ENCODE peak calls at places on chromosomes 4 and X, in eight cellular contexts. One of them, this sample, is unnamed.

GRCh38 chr4:10893417-10893816 is 208.8 kb upstream of the CLNK start:
- DNase-seq in testis: peak; percentile 17
- DNase-seq in tibial artery: no peak
- DNase-seq in PC-3: peak; percentile 7
- DNase-seq in OCI-LY7: peak; percentile 5
- DNase-seq in left ventricle myocardium inferior: no peak
- DNase-seq in mammary epithelial cell: peak; percentile 1
- DNase-seq in body of pancreas: no peak
- DNase-seq in this sample: no peak

GRCh38 chrX:45508459-45508858 is 307.8 kb upstream of the DIPK2B start:
- DNase-seq in testis: no peak
- DNase-seq in tibial artery: no peak
- DNase-seq in PC-3: peak; percentile 72
- DNase-seq in OCI-LY7: no peak
- DNase-seq in left ventricle myocardium inferior: no peak
- DNase-seq in mammary epithelial cell: no peak
- DNase-seq in body of pancreas: no peak
- DNase-seq in this sample: no peak

GRCh38 chr4:163395758-163396157 is 52.1 kb downstream of the NPY5R start:
- DNase-seq in testis: no peak
- DNase-seq in tibial artery: no peak
- DNase-seq in PC-3: no peak
- DNase-seq in OCI-LY7: no peak
- DNase-seq in left ventricle myocardium inferior: no peak
- DNase-seq in mammary epithelial cell: peak; percentile 5
- DNase-seq in body of pancreas: no peak
- DNase-seq in this sample: no peak

GRCh38 chr4:117085185-117085701 is at the start of gene TRAM1L1:
- DNase-seq in testis: peak; percentile 81
- DNase-seq in tibial artery: peak; percentile 18
- DNase-seq in PC-3: peak; percentile 55
- DNase-seq in OCI-LY7: no peak
- DNase-seq in left ventricle myocardium inferior: peak; percentile 55
- DNase-seq in mammary epithelial cell: peak; percentile 41
- DNase-seq in body of pancreas: peak; percentile 68
- DNase-seq in this sample: peak; percentile 7

GRCh38 chr4:80257851-80258250 is 8.6 kb upstream of the FGF5 start:
- DNase-seq in testis: no peak
- DNase-seq in tibial artery: no peak
- DNase-seq in PC-3: no peak
- DNase-seq in OCI-LY7: no peak
- DNase-seq in left ventricle myocardium inferior: no peak
- DNase-seq in mammary epithelial cell: no peak
- DNase-seq in body of pancreas: no peak
- DNase-seq in this sample: no peak

GRCh38 chr4:19309365-19309764 is 942.3 kb upstream of the SLIT2 start:
- DNase-seq in testis: no peak
- DNase-seq in tibial artery: no peak
- DNase-seq in PC-3: peak; percentile 52
- DNase-seq in OCI-LY7: no peak
- DNase-seq in left ventricle myocardium inferior: no peak
- DNase-seq in mammary epithelial cell: peak; percentile 14
- DNase-seq in body of pancreas: no peak
- DNase-seq in this sample: no peak

GRCh38 chr4:88999392-88999791 is 57.6 kb downstream of the FAM13A start:
- DNase-seq in testis: no peak
- DNase-seq in tibial artery: no peak
- DNase-seq in PC-3: no peak
- DNase-seq in OCI-LY7: no peak
- DNase-seq in left ventricle myocardium inferior: no peak
- DNase-seq in mammary epithelial cell: no peak
- DNase-seq in body of pancreas: no peak
- DNase-seq in this sample: no peak

GRCh38 chr4:188341428-188341827 is 202.2 kb downstream of the TRIML1 start:
- DNase-seq in testis: no peak
- DNase-seq in tibial artery: no peak
- DNase-seq in PC-3: no peak
- DNase-seq in OCI-LY7: no peak
- DNase-seq in left ventricle myocardium inferior: no peak
- DNase-seq in mammary epithelial cell: no peak
- DNase-seq in body of pancreas: no peak
- DNase-seq in this sample: no peak

GRCh38 chr4:7295201-7295916 is 103.0 kb downstream of the SORCS2 start:
- DNase-seq in testis: peak; percentile 48
- DNase-seq in tibial artery: no peak
- DNase-seq in PC-3: no peak
- DNase-seq in OCI-LY7: no peak
- DNase-seq in left ventricle myocardium inferior: peak; percentile 65
- DNase-seq in mammary epithelial cell: no peak
- DNase-seq in body of pancreas: peak; percentile 13
- DNase-seq in this sample: no peak

GRCh38 chrX:63470506-63470905 is 119.4 kb upstream of the SPIN4 start:
- DNase-seq in testis: no peak
- DNase-seq in tibial artery: no peak
- DNase-seq in PC-3: no peak
- DNase-seq in OCI-LY7: no peak
- DNase-seq in left ventricle myocardium inferior: no peak
- DNase-seq in mammary epithelial cell: no peak
- DNase-seq in body of pancreas: no peak
- DNase-seq in this sample: no peak

GRCh38 chrX:20218809-20219505 is 47.8 kb downstream of the RPS6KA3 start:
- DNase-seq in testis: peak; percentile 14
- DNase-seq in tibial artery: peak; percentile 29
- DNase-seq in PC-3: no peak
- DNase-seq in OCI-LY7: no peak
- DNase-seq in left ventricle myocardium inferior: no peak
- DNase-seq in mammary epithelial cell: no peak
- DNase-seq in body of pancreas: peak; percentile 15
- DNase-seq in this sample: no peak

GRCh38 chrX:34470507-34470906 is 186.6 kb downstream of the TMEM47 start:
- DNase-seq in testis: no peak
- DNase-seq in tibial artery: no peak
- DNase-seq in PC-3: no peak
- DNase-seq in OCI-LY7: no peak
- DNase-seq in left ventricle myocardium inferior: no peak
- DNase-seq in mammary epithelial cell: no peak
- DNase-seq in body of pancreas: no peak
- DNase-seq in this sample: no peak

GRCh38 chr4:177862541-177863176 is 420.4 kb upstream of the AGA start:
- DNase-seq in testis: no peak
- DNase-seq in tibial artery: no peak
- DNase-seq in PC-3: no peak
- DNase-seq in OCI-LY7: no peak
- DNase-seq in left ventricle myocardium inferior: peak; percentile 17
- DNase-seq in mammary epithelial cell: no peak
- DNase-seq in body of pancreas: no peak
- DNase-seq in this sample: no peak

GRCh38 chrX:41705680-41706374 is 17.1 kb downstream of the GPR34 start:
- DNase-seq in testis: no peak
- DNase-seq in tibial artery: no peak
- DNase-seq in PC-3: no peak
- DNase-seq in OCI-LY7: peak; percentile 76
- DNase-seq in left ventricle myocardium inferior: no peak
- DNase-seq in mammary epithelial cell: no peak
- DNase-seq in body of pancreas: no peak
- DNase-seq in this sample: no peak

GRCh38 chr4:7861440-7861881 is 78.2 kb downstream of the AFAP1 start:
- DNase-seq in testis: no peak
- DNase-seq in tibial artery: no peak
- DNase-seq in PC-3: peak; percentile 90
- DNase-seq in OCI-LY7: no peak
- DNase-seq in left ventricle myocardium inferior: peak; percentile 41
- DNase-seq in mammary epithelial cell: peak; percentile 80
- DNase-seq in body of pancreas: no peak
- DNase-seq in this sample: peak; percentile 96

GRCh38 chrX:10110316-10110932 is 46.4 kb upstream of the CLCN4 start:
- DNase-seq in testis: no peak
- DNase-seq in tibial artery: no peak
- DNase-seq in PC-3: no peak
- DNase-seq in OCI-LY7: no peak
- DNase-seq in left ventricle myocardium inferior: no peak
- DNase-seq in mammary epithelial cell: no peak
- DNase-seq in body of pancreas: no peak
- DNase-seq in this sample: no peak

GRCh38 chrX:10111364-10112148 is 45.2 kb upstream of the CLCN4 start:
- DNase-seq in testis: peak; percentile 68
- DNase-seq in tibial artery: peak; percentile 37
- DNase-seq in PC-3: no peak
- DNase-seq in OCI-LY7: peak; percentile 89
- DNase-seq in left ventricle myocardium inferior: peak; percentile 44
- DNase-seq in mammary epithelial cell: no peak
- DNase-seq in body of pancreas: no peak
- DNase-seq in this sample: no peak

GRCh38 chrX:10112510-10112909 is 44.3 kb upstream of the CLCN4 start:
- DNase-seq in testis: no peak
- DNase-seq in tibial artery: no peak
- DNase-seq in PC-3: no peak
- DNase-seq in OCI-LY7: peak; percentile 82
- DNase-seq in left ventricle myocardium inferior: no peak
- DNase-seq in mammary epithelial cell: no peak
- DNase-seq in body of pancreas: no peak
- DNase-seq in this sample: no peak

GRCh38 chrX:10109695-10110094 is 47.1 kb upstream of the CLCN4 start:
- DNase-seq in testis: peak; percentile 64
- DNase-seq in tibial artery: no peak
- DNase-seq in PC-3: no peak
- DNase-seq in OCI-LY7: no peak
- DNase-seq in left ventricle myocardium inferior: peak; percentile 66
- DNase-seq in mammary epithelial cell: no peak
- DNase-seq in body of pancreas: no peak
- DNase-seq in this sample: no peak

GRCh38 chrX:10110984-10111363 is 45.8 kb upstream of the CLCN4 start:
- DNase-seq in testis: peak; percentile 53
- DNase-seq in tibial artery: no peak
- DNase-seq in PC-3: no peak
- DNase-seq in OCI-LY7: no peak
- DNase-seq in left ventricle myocardium inferior: no peak
- DNase-seq in mammary epithelial cell: no peak
- DNase-seq in body of pancreas: no peak
- DNase-seq in this sample: no peak
- H3K36me3 ChIP-seq in testis: no peaks in the 10 kb centered on the region
- H3K36me3 ChIP-seq in tibial artery: peaks cover 3% of the 10 kb centered on the region
- H3K36me3 ChIP-seq in PC-3: no peaks in the 10 kb centered on the region
- H3K36me3 ChIP-seq in OCI-LY7: peaks cover 26% of the 10 kb centered on the region
- H3K36me3 ChIP-seq in left ventricle myocardium inferior: peaks cover 6% of the 10 kb centered on the region
- H3K36me3 ChIP-seq in mammary epithelial cell: no peaks in the 10 kb centered on the region
- H3K36me3 ChIP-seq in body of pancreas: no peaks in the 10 kb centered on the region
- H3K36me3 ChIP-seq in this sample: peaks cover 5% of the 10 kb centered on the region

GRCh38 chrX:109873576-109873975 is 129.3 kb upstream of the TMEM164 start:
- DNase-seq in testis: no peak
- DNase-seq in tibial artery: no peak
- DNase-seq in PC-3: no peak
- DNase-seq in OCI-LY7: no peak
- DNase-seq in left ventricle myocardium inferior: no peak
- DNase-seq in mammary epithelial cell: no peak
- DNase-seq in body of pancreas: no peak
- DNase-seq in this sample: no peak
- H3K4me3 ChIP-seq in testis: no peak overlapping the region
- H3K4me3 ChIP-seq in tibial artery: no peak overlapping the region
- H3K4me3 ChIP-seq in PC-3: no peak overlapping the region
- H3K4me3 ChIP-seq in OCI-LY7: no peak overlapping the region
- H3K4me3 ChIP-seq in left ventricle myocardium inferior: no peak overlapping the region
- H3K4me3 ChIP-seq in mammary epithelial cell: no peak overlapping the region
- H3K4me3 ChIP-seq in body of pancreas: no peak overlapping the region
- H3K4me3 ChIP-seq in this sample: no peak overlapping the region

GRCh38 chr4:122305853-122306252 is 73.0 kb upstream of the ADAD1 start:
- DNase-seq in testis: no peak
- DNase-seq in tibial artery: no peak
- DNase-seq in PC-3: no peak
- DNase-seq in OCI-LY7: no peak
- DNase-seq in left ventricle myocardium inferior: no peak
- DNase-seq in mammary epithelial cell: no peak
- DNase-seq in body of pancreas: no peak
- DNase-seq in this sample: no peak

GRCh38 chr4:122300776-122301175 is 78.0 kb upstream of the ADAD1 start:
- DNase-seq in testis: no peak
- DNase-seq in tibial artery: no peak
- DNase-seq in PC-3: no peak
- DNase-seq in OCI-LY7: no peak
- DNase-seq in left ventricle myocardium inferior: no peak
- DNase-seq in mammary epithelial cell: no peak
- DNase-seq in body of pancreas: no peak
- DNase-seq in this sample: no peak
- TF ChIP-seq CTCF in testis: no peak
- TF ChIP-seq CTCF in tibial artery: no peak
- TF ChIP-seq CTCF in PC-3: peak; percentile 34
- TF ChIP-seq CTCF in OCI-LY7: peak; percentile 34
- TF ChIP-seq CTCF in left ventricle myocardium inferior: no peak
- TF ChIP-seq CTCF in mammary epithelial cell: no peak
- TF ChIP-seq CTCF in body of pancreas: no peak
- TF ChIP-seq CTCF in this sample: peak; percentile 28

GRCh38 chr4:98421106-98421505 is 159.9 kb downstream of the RAP1GDS1 start:
- DNase-seq in testis: no peak
- DNase-seq in tibial artery: no peak
- DNase-seq in PC-3: no peak
- DNase-seq in OCI-LY7: no peak
- DNase-seq in left ventricle myocardium inferior: no peak
- DNase-seq in mammary epithelial cell: no peak
- DNase-seq in body of pancreas: no peak
- DNase-seq in this sample: peak; percentile 15
- H3K36me3 ChIP-seq in testis: no peaks in the 10 kb centered on the region
- H3K36me3 ChIP-seq in tibial artery: peaks cover 60% of the 10 kb centered on the region
- H3K36me3 ChIP-seq in PC-3: no peaks in the 10 kb centered on the region
- H3K36me3 ChIP-seq in OCI-LY7: peaks cover 79% of the 10 kb centered on the region
- H3K36me3 ChIP-seq in left ventricle myocardium inferior: peaks cover 76% of the 10 kb centered on the region
- H3K36me3 ChIP-seq in mammary epithelial cell: peaks cover 27% of the 10 kb centered on the region
- H3K36me3 ChIP-seq in body of pancreas: no peaks in the 10 kb centered on the region
- H3K36me3 ChIP-seq in this sample: peaks cover 2% of the 10 kb centered on the region

DNA sequence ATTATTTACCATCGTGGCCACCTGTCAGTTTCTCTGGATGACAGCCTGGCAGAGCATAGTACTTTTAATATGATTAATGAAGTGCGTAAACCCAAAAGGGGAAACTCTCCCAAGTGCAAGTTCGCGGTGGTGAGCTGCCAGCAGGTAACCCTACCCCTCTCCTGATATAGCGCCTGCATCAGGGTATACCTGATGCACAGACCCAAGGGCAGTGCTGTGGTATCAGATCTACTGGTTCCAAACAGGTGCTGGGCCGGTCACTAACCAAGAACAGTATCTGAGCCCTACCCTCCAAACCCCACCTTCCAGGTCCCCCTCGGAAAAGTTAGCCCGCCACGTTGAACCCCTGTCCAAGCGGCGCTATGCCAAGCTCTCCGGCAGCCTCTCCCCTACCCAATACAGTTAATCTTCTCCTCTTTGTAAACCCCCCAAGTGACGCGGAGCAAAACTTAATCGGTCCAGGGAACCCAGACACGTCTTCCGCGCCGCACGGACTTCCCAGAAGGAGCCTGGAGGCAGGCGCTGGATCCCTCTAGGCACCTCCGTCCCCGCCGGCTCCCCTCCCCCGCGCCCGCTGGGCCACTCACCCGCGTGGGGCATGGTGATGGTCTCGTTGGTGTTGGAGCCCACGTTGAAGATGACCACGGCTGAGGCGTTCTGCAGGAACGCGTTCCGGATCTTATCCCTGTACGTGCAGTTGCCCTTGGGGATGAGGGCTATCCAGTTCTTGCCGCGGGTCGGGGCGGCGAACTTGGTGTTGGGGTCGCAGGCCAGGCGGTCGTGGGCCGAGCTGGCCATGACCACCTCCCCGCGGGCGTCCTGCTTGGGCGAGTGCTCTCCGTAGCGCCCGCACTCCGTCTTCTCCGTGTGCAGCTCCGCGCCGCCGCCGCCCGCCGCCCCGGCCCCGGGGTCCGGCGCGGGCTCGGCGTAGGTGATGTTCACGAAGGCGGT is 1.3 kb downstream of the RNF150 start:
- DNase-seq in testis: peak; percentile 37
- DNase-seq in tibial artery: no peak
- DNase-seq in PC-3: no peak
- DNase-seq in OCI-LY7: no peak
- DNase-seq in left ventricle myocardium inferior: peak; percentile 32
- DNase-seq in mammary epithelial cell: peak; percentile 3
- DNase-seq in body of pancreas: peak; percentile 15
- DNase-seq in this sample: no peak
- H3K4me3 ChIP-seq in testis: peak overlapping the region; percentile 89
- H3K4me3 ChIP-seq in tibial artery: peak overlapping the region; percentile 70
- H3K4me3 ChIP-seq in PC-3: peak overlapping the region; percentile 78
- H3K4me3 ChIP-seq in OCI-LY7: no peak overlapping the region
- H3K4me3 ChIP-seq in left ventricle myocardium inferior: peak overlapping the region; percentile 94
- H3K4me3 ChIP-seq in mammary epithelial cell: peak overlapping the region; percentile 58
- H3K4me3 ChIP-seq in body of pancreas: peak overlapping the region; percentile 95
- H3K4me3 ChIP-seq in this sample: peak overlapping the region; percentile 97

This sample was measured in BJ.